ENCODE peak calls at places on chromosomes 12 and 14, in five cellular contexts. T, Z, Q, B and I are unnamed samples.

GRCh38 chr12:19800884-19801283 is 361.6 kb downstream of the AEBP2 start:
- DNase-seq in T (no peak), B (no peak), Z (no peak), Q (no peak), I (no peak)

GRCh38 chr12:57724936-57725740 is 13.4 kb downstream of the AGAP2 start:
- DNase-seq in Q (no peak), B (no peak), Z (no peak), T (no peak), I (no peak)

GRCh38 chr14:74400919-74401503 is 25.0 kb downstream of the SYNDIG1L start:
- DNase-seq in T (no peak), B (no peak), Z (no peak), Q (no peak), I (no peak)

GRCh38 chr12:34151019-34151418 is 128.7 kb downstream of the ALG10 start:
- DNase-seq in T (no peak), Q (no peak), Z (no peak), B (no peak), I (no peak)

GRCh38 chr14:59060841-59061240 is 127.6 kb upstream of the DAAM1 start:
- DNase-seq in Z (no peak), B (no peak), T (no peak), Q (no peak), I (no peak)

GRCh38 chr12:95204141-95204866 is 13.0 kb downstream of the FGD6 start:
- DNase-seq in Q (no peak), Z (peak; percentile 48), B (no peak), T (no peak), I (no peak)

GRCh38 chr12:111429760-111430417 is 24.2 kb downstream of the SH2B3 start:
- DNase-seq in Z (no peak), Q (no peak), T (no peak), B (no peak), I (peak; percentile 51)

GRCh38 chr14:92613008-92613658 is 99.6 kb downstream of the RIN3 start:
- DNase-seq in Z (peak; percentile 64), Q (peak; percentile 31), B (no peak), T (no peak), I (peak; percentile 81)

GRCh38 chr12:6684609-6685008 is 4.6 kb downstream of the ZNF384 start:
- DNase-seq in Z (peak; percentile 49), B (no peak), Q (peak; percentile 26), T (peak; percentile 23), I (no peak)

GRCh38 chr14:38211258-38211735 is 3.6 kb downstream of the SSTR1 start:
- DNase-seq in Z (no peak), B (no peak), Q (no peak), T (no peak), I (no peak)

GRCh38 chr12:3199551-3200031 is 122.4 kb downstream of the TSPAN9 start:
- DNase-seq in B (no peak), Z (no peak), Q (no peak), T (peak; percentile 51), I (no peak)

GRCh38 chr12:76506149-76506548 is 53.4 kb downstream of the OSBPL8 start:
- DNase-seq in Z (no peak), T (no peak), B (no peak), Q (no peak), I (no peak)

GRCh38 chr12:68374315-68374982 is 42.3 kb upstream of the MDM1 start:
- DNase-seq in T (no peak), B (no peak), Q (no peak), Z (no peak), I (no peak)

GRCh38 chr14:68391292-68392014 is 401.4 kb downstream of the ZFP36L1 start:
- DNase-seq in B (no peak), Q (no peak), T (no peak), Z (no peak), I (no peak)

GRCh38 chr14:91352101-91352500 is 65.5 kb downstream of the CCDC88C start:
- DNase-seq in B (peak; percentile 52), T (no peak), Q (no peak), Z (no peak), I (no peak)

GRCh38 chr12:102298022-102298421 is 100.4 kb upstream of the PMCH start:
- DNase-seq in T (no peak), B (no peak), Q (no peak), Z (no peak), I (no peak)

GRCh38 chr12:3273409-3273853 is 196.3 kb downstream of the TSPAN9 start:
- DNase-seq in T (no peak), B (no peak), Z (no peak), Q (no peak), I (no peak)

GRCh38 chr12:69008510-69008909 is 75.5 kb upstream of the CPM start:
- DNase-seq in Z (no peak), Q (peak; percentile 64), T (peak; percentile 13), B (no peak), I (no peak)

GRCh38 chr12:11307143-11307542 is 3.1 kb downstream of the PRB4 start:
- DNase-seq in T (no peak), B (no peak), Q (no peak), Z (no peak), I (no peak)

GRCh38 chr12:116628989-116629388 is 69.8 kb downstream of the MAP1LC3B2 start:
- DNase-seq in Z (no peak), B (no peak), Q (no peak), T (no peak), I (no peak)

GRCh38 chr14:98751110-98751509 is 520.9 kb downstream of the BCL11B start:
- DNase-seq in Z (no peak), Q (no peak), T (no peak), B (no peak), I (no peak)

GRCh38 chr14:57136669-57137068 is 132.0 kb downstream of the EXOC5 start:
- DNase-seq in Q (peak; percentile 75), Z (no peak), B (no peak), T (peak; percentile 81), I (no peak)